ENCODE peak calls at places on chromosome 14, in five cellular contexts. F is Peyer's patch, N is stomach, Z is heart left ventricle, Q is HCT116. X is an unnamed sample.

GRCh38 chr14:31967669-31967975 is 109.5 kb upstream of the ARHGAP5 start:
- DNase-seq in N (no peak), Z (no peak), F (no peak), Q (no peak), X (no peak)

GRCh38 chr14:52190532-52190931 is 77.0 kb upstream of the PTGDR start:
- DNase-seq in N (no peak), Z (no peak), F (no peak), Q (no peak), X (no peak)

GRCh38 chr14:93977171-93977570 is 801 bp upstream of the ASB2 start:
- DNase-seq in F (no peak), N (no peak), Q (no peak), Z (no peak), X (no peak)

GRCh38 chr14:77087631-77088030 is 10.4 kb upstream of the CIPC start:
- DNase-seq in Q (no peak), N (no peak), F (no peak), Z (no peak), X (no peak)

GRCh38 chr14:88023658-88024187 is 18.8 kb downstream of the GPR65 start:
- DNase-seq in Q (no peak), Z (no peak), N (no peak), F (no peak), X (no peak)

GRCh38 chr14:63614964-63615363 is 26.7 kb downstream of the WDR89 start:
- DNase-seq in F (no peak), N (no peak), Z (no peak), Q (no peak), X (no peak)

GRCh38 chr14:66982247-66982646 is 207.0 kb upstream of the GARIN2 start:
- DNase-seq in F (no peak), N (no peak), Q (no peak), Z (no peak), X (no peak)

GRCh38 chr14:28763914-28764848 is 2.4 kb upstream of the FOXG1 start:
- DNase-seq in Q (no peak), F (no peak), N (no peak), Z (no peak), X (no peak)

GRCh38 chr14:71206766-71207371 is 299.6 kb downstream of the PCNX1 start:
- DNase-seq in Q (no peak), Z (peak; percentile 72), N (peak; percentile 26), F (no peak), X (no peak)

GRCh38 chr14:68842298-68842697 is 49.4 kb upstream of the ZFP36L1 start:
- DNase-seq in N (no peak), Z (no peak), Q (no peak), F (no peak), X (no peak)

GRCh38 chr14:106879241-106879640 is 1352.9 kb downstream of the TMEM121 start:
- DNase-seq in Q (peak; percentile 10), Z (no peak), F (no peak), N (peak; percentile 63), X (peak; percentile 89)

GRCh38 chr14:95500201-95500681 is 16.2 kb downstream of the SYNE3 start:
- DNase-seq in N (no peak), Z (no peak), F (peak; percentile 66), Q (no peak), X (peak; percentile 69)

GRCh38 chr14:104976198-104977007 is 1.8 kb downstream of the AHNAK2 start:
- DNase-seq in N (peak; percentile 91), Z (peak; percentile 81), Q (peak; percentile 70), F (peak; percentile 92), X (peak; percentile 86)

GRCh38 chr14:104978774-104979691 is 859 bp upstream of the AHNAK2 start:
- DNase-seq in Z (no peak), Q (no peak), F (peak; percentile 50), N (no peak), X (no peak)

GRCh38 chr14:104979758-104980591 is 1.8 kb upstream of the AHNAK2 start:
- DNase-seq in Z (peak; percentile 76), F (peak; percentile 55), N (peak; percentile 77), Q (no peak), X (peak; percentile 62)

GRCh38 chr14:104977008-104977680 is 1.0 kb downstream of the AHNAK2 start:
- DNase-seq in N (no peak), Z (no peak), Q (no peak), F (peak; percentile 53), X (no peak)

DNA sequence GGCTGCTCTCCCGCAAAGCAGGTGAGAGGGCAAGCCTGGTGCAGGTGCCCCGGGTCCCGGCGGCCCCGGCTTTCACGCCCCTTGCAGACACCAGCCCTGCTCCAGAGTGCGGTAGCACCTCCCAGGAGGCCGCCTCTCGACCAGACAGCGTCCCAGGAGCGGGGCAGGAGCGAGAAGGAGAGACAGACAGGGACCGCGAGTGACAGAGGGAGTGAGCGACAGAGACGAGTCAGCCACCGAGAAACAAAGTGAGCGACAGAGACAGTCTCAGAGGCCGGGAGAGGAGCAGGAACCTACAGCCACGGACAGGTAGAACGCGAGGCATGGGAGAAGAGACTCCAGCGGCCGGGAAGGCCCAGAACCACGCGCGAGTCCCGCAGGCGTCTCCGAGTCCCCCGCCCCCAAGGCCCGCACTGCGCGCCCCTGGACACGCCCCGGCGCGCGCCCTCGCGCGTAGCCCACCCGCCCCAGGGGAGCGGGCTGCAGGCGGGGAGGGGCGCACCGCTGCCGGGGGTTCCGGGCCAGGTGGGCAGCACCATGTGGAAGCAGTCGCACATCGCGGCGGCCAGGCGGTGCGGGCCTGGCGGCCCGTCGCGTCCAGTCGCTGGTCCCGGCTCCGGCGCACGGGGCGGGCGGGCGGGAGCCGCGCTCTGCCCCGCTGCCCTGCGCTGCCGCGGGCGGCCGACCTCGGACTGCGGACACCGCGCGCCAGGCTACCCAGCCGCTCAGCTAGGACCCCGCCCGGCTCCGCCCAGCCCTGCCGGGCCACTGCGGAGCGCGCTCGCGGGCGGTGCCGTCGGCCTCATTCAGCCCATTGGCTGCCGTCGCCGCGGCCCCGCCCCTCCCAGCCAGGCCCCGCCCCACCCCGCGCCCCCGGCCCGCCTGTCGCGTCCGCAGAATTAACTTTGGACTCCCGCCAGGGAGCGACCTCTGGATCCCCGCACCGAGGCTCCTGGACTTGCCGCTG is at the start of gene AHNAK2:
- DNase-seq in F (peak; percentile 87), N (peak; percentile 78), Q (peak; percentile 68), Z (peak; percentile 75), X (peak; percentile 79)
- H3K4me3 ChIP-seq in F (peak within 1 kb of the TSS; percentile 54), N (peak within 1 kb of the TSS; percentile 54), Q (peak within 1 kb of the TSS; percentile 75), Z (peak within 1 kb of the TSS; percentile 7), X (peak within 1 kb of the TSS; percentile 44)

DNA sequence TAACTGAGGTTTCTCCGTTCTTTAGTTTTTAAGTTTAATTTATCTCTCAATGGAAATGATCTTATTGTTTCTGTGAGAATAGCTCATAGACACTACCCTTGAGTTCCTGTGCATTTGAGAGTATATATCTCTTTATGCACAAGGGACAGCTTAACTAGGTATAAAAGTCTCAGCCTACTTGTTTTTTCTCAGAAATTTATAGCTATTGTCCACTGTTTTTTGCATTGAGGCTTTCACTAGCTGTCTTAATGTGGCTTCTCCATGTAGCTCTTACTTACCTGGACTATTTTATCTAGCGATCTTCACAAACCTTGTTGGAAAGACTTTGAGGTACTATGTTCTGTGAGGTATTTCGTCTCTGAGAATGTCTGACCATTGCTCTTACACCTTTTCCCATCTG is 153.9 kb upstream of the RTL1 start:
- DNase-seq in N (no peak), Z (no peak), F (no peak), Q (no peak), X (no peak)
- H3K36me3 ChIP-seq in N (no peaks in the 10 kb centered on the region), Z (no peaks in the 10 kb centered on the region), F (no peaks in the 10 kb centered on the region), Q (no peaks in the 10 kb centered on the region), X (no peaks in the 10 kb centered on the region)

GRCh38 chr14:24093901-24094838 is at the start of gene PCK2:
- DNase-seq in F (peak; percentile 97), Z (peak; percentile 85), N (peak; percentile 94), Q (peak; percentile 85), X (peak; percentile 82)
- TF ChIP-seq POLR2A in F (peak; percentile 95), Z (peak; percentile 62), N (no peak), Q (peak; percentile 98), X (no peak)

DNA sequence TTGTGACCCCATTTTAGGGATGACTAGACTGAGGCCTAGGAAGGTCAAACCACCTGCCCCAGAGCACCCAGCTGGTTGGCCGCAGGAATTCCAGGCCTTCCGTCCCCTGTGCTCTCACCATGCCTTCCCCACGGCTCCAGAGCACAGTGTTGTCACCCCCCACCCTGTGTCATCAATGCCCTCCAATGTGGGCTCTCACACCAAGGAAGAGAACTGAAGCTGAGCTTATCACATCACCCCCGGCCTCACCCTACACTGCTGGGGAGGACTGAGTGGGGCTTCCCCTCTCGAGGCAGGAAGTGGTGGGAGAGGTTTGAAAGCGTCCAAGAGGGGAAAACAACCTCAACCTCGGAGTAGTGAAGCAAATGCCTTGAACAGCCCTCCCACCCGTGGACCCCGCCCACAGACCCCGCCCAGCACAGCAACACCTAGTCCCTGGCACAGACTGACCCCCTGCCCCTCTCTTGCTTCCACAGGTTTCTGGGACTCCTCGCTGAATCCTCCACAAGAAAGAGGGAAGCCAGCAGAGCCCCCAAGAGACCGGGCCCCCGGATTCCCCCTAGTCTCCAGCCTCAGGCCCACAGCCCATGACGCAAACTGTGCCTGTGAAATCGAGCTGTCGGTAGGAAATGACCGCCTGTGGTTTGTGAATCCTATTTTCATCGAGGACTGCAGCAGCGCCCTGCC is 97.2 kb downstream of the LGMN start:
- DNase-seq in N (peak; percentile 55), Z (peak; percentile 39), Q (no peak), F (no peak), X (peak; percentile 51)
- H3K4me3 ChIP-seq in N (peak overlapping the region; percentile 34), Z (no peak overlapping the region), Q (no peak overlapping the region), F (peak overlapping the region; percentile 30), X (no peak overlapping the region)

GRCh38 chr14:99397698-99398097 is 83.0 kb downstream of the SETD3 start:
- DNase-seq in N (no peak), Q (no peak), Z (no peak), F (no peak), X (no peak)

GRCh38 chr14:99401196-99401595 is 79.5 kb downstream of the SETD3 start:
- DNase-seq in F (no peak), Q (no peak), N (no peak), Z (no peak), X (no peak)

GRCh38 chr14:99401624-99402282 is 78.9 kb downstream of the SETD3 start:
- DNase-seq in F (no peak), N (no peak), Z (no peak), Q (no peak), X (no peak)

GRCh38 chr14:99407416-99407815 is 73.2 kb downstream of the SETD3 start:
- DNase-seq in Q (no peak), F (no peak), Z (no peak), N (no peak), X (no peak)

GRCh38 chr14:99402283-99402648 is 78.4 kb downstream of the SETD3 start:
- DNase-seq in N (no peak), Q (no peak), F (no peak), Z (no peak), X (no peak)
- H3K36me3 ChIP-seq in N (peaks cover 83% of the 10 kb centered on the region), Q (peaks cover 2% of the 10 kb centered on the region), F (peaks cover 73% of the 10 kb centered on the region), Z (peaks cover 79% of the 10 kb centered on the region), X (no peaks in the 10 kb centered on the region)

DNA sequence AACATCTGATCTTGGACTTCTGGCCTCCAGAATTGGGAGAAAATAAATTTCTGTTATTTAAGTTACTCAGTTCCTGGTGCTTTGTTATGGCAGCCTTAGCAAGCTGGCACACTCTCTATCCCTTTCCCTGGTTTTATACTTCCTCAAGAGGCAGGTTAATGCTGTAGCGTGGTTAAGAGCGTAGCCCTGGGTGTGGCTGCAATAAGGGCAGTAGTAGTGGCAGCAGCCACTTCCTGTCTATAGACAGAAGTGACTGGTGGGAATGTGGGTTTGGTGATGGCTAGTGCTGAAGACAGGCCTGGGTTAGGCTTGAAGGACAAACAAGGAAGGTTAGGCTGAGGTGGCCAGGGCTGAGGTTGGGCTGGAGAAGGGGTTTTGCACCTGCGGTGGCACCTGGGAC is 3.6 kb upstream of the LGALS3 start:
- DNase-seq in Q (no peak), Z (no peak), N (peak; percentile 68), F (peak; percentile 71), X (no peak)
- TF ChIP-seq POLR2A in Q (no peak), Z (no peak), N (no peak), F (peak; percentile 80), X (no peak)

GRCh38 chr14:23093526-23093925 is 1.4 kb downstream of the ACIN1 start:
- DNase-seq in Z (no peak), Q (no peak), F (no peak), N (no peak), X (no peak)
- H3K4me3 ChIP-seq in Z (peak overlapping the region; percentile 57), Q (peak overlapping the region; percentile 90), F (peak overlapping the region; percentile 91), N (peak overlapping the region; percentile 96), X (peak overlapping the region; percentile 95)

X was measured in testis.